ENCODE peak calls at places on chromosomes 1 and 21, in ten cellular contexts. Z, Y, K, N, L, S, H, J, R and U are unnamed samples.

GRCh38 chr1:201877877-201878339 is 10.8 kb upstream of the SHISA4 start:
- DNase-seq in J (no peak), K (no peak), R (peak; percentile 69), L (peak; percentile 63), Z (no peak), H (no peak), N (no peak), Y (no peak), S (no peak), U (peak; percentile 55)

GRCh38 chr1:202623075-202623474 is 87.2 kb downstream of the SYT2 start:
- DNase-seq in K (no peak), L (peak; percentile 64), R (peak; percentile 48), Z (peak; percentile 81), S (peak; percentile 78), N (no peak), J (peak; percentile 63), H (no peak), Y (no peak), U (no peak)

GRCh38 chr1:27785763-27786162 is 12.7 kb downstream of the STX12 start:
- DNase-seq in Y (peak; percentile 42), R (no peak), S (peak; percentile 79), Z (no peak), H (no peak), J (no peak), L (peak; percentile 29), K (no peak), N (no peak), U (peak; percentile 70)

GRCh38 chr1:107538502-107538901 is 397.7 kb downstream of the NTNG1 start:
- DNase-seq in N (no peak), H (no peak), K (no peak), R (no peak), Z (no peak), L (no peak), J (no peak), Y (no peak), S (no peak), U (no peak)

GRCh38 chr1:161506336-161507223 is 1.3 kb downstream of the FCGR2A start:
- DNase-seq in H (no peak), S (no peak), K (no peak), J (peak; percentile 28), Y (peak; percentile 66), L (peak; percentile 54), R (no peak), Z (peak; percentile 52), N (no peak), U (no peak)

GRCh38 chr1:37846634-37847339 is 12.6 kb downstream of the MTF1 start:
- DNase-seq in J (no peak), L (no peak), K (no peak), N (no peak), Z (no peak), S (no peak), R (no peak), H (no peak), Y (no peak), U (no peak)

GRCh38 chr1:218617986-218618385 is 272.9 kb downstream of the TGFB2 start:
- DNase-seq in Y (no peak), K (no peak), J (no peak), N (no peak), S (no peak), R (no peak), L (peak; percentile 10), H (no peak), Z (no peak), U (peak; percentile 80)

GRCh38 chr1:10677508-10678364 is 118.7 kb downstream of the CASZ1 start:
- DNase-seq in N (peak; percentile 77), L (no peak), R (no peak), J (no peak), Z (no peak), Y (no peak), H (no peak), K (no peak), S (no peak), U (no peak)

GRCh38 chr1:240014051-240014450 is 77.6 kb upstream of the FMN2 start:
- DNase-seq in H (no peak), S (no peak), J (no peak), Y (no peak), K (no peak), N (no peak), R (no peak), Z (no peak), L (no peak), U (no peak)

GRCh38 chr1:16122361-16122881 is 33.4 kb downstream of the EPHA2 start:
- DNase-seq in Z (peak; percentile 37), K (no peak), H (no peak), N (no peak), J (no peak), S (peak; percentile 95), Y (no peak), R (no peak), L (peak; percentile 44), U (peak; percentile 44)

GRCh38 chr21:41147096-41147978 is 20.6 kb upstream of the BACE2 start:
- DNase-seq in L (no peak), J (no peak), H (no peak), R (no peak), N (no peak), K (no peak), Y (no peak), S (no peak), Z (no peak), U (no peak)

GRCh38 chr21:10425856-10426255 is 95.5 kb upstream of the TPTE start:
- DNase-seq in K (no peak), R (no peak), Y (no peak), L (no peak), J (no peak), H (no peak), S (peak; percentile 75), Z (no peak), N (no peak), U (no peak)

DNA sequence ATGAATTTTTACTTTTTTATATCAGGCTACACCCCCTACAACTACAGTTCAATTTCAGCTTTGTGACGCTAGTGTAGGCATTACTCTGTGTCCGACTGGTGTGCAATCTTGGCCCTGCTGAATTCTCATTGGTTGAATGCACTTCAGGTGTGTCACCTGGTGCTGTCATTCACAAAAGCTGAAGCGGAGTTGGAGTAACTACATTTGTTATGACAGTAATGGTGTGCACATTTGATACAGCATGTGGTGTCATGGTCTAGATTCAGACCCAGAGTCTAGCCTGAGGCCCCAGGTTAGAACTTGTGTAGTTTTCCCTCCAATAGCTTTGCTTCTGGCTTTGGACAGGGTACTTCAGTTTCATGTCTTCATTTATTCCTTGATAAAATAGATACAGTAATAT is 88.7 kb downstream of the C1orf94 start:
- DNase-seq in N (no peak), Y (no peak), J (no peak), Z (no peak), S (peak; percentile 9), R (no peak), H (no peak), K (no peak), L (no peak), U (no peak)
- H3K27me3 ChIP-seq in N (peaks cover 16% of the 10 kb centered on the region), Y (no peaks in the 10 kb centered on the region), J (no peaks in the 10 kb centered on the region), Z (no peaks in the 10 kb centered on the region), S (no peaks in the 10 kb centered on the region), R (no peaks in the 10 kb centered on the region), H (peaks cover 42% of the 10 kb centered on the region), K (peaks cover 48% of the 10 kb centered on the region), L (no peaks in the 10 kb centered on the region), U (no peaks in the 10 kb centered on the region)

GRCh38 chr1:230208619-230209261 is 141.7 kb downstream of the GALNT2 start:
- DNase-seq in N (no peak), Y (no peak), L (no peak), R (no peak), K (no peak), S (no peak), Z (no peak), J (peak; percentile 59), H (no peak), U (no peak)

GRCh38 chr1:230212405-230212936 is 145.4 kb downstream of the GALNT2 start:
- DNase-seq in K (no peak), N (peak; percentile 46), Z (no peak), H (no peak), Y (no peak), S (no peak), R (no peak), J (no peak), L (no peak), U (no peak)

GRCh38 chr1:230211436-230212145 is 144.6 kb downstream of the GALNT2 start:
- DNase-seq in L (no peak), S (no peak), N (no peak), K (no peak), R (no peak), Y (no peak), Z (no peak), J (no peak), H (no peak), U (no peak)

GRCh38 chr1:230210979-230211336 is 143.9 kb downstream of the GALNT2 start:
- DNase-seq in Y (no peak), K (no peak), R (no peak), L (no peak), J (peak; percentile 49), S (peak; percentile 72), N (no peak), Z (peak; percentile 80), H (no peak), U (no peak)

GRCh38 chr1:230210326-230210978 is 143.4 kb downstream of the GALNT2 start:
- DNase-seq in R (no peak), K (no peak), H (no peak), L (peak; percentile 28), Z (no peak), Y (no peak), S (no peak), N (no peak), J (no peak), U (no peak)
- H3K4me3 ChIP-seq in R (no peak overlapping the region), K (no peak overlapping the region), H (no peak overlapping the region), L (no peak overlapping the region), Z (no peak overlapping the region), Y (no peak overlapping the region), S (no peak overlapping the region), N (no peak overlapping the region), J (peak overlapping the region; percentile 32), U (no peak overlapping the region)

GRCh38 chr1:183783896-183784637 is 20.9 kb upstream of the RGL1 start:
- DNase-seq in Z (peak; percentile 78), J (peak; percentile 32), H (no peak), K (no peak), L (peak; percentile 91), R (peak; percentile 85), S (peak; percentile 67), N (peak; percentile 14), Y (no peak), U (no peak)
- H3K27me3 ChIP-seq in Z (no peaks in the 10 kb centered on the region), J (no peaks in the 10 kb centered on the region), H (no peaks in the 10 kb centered on the region), K (no peaks in the 10 kb centered on the region), L (no peaks in the 10 kb centered on the region), R (no peaks in the 10 kb centered on the region), S (no peaks in the 10 kb centered on the region), N (no peaks in the 10 kb centered on the region), Y (no peaks in the 10 kb centered on the region), U (no peaks in the 10 kb centered on the region)

DNA sequence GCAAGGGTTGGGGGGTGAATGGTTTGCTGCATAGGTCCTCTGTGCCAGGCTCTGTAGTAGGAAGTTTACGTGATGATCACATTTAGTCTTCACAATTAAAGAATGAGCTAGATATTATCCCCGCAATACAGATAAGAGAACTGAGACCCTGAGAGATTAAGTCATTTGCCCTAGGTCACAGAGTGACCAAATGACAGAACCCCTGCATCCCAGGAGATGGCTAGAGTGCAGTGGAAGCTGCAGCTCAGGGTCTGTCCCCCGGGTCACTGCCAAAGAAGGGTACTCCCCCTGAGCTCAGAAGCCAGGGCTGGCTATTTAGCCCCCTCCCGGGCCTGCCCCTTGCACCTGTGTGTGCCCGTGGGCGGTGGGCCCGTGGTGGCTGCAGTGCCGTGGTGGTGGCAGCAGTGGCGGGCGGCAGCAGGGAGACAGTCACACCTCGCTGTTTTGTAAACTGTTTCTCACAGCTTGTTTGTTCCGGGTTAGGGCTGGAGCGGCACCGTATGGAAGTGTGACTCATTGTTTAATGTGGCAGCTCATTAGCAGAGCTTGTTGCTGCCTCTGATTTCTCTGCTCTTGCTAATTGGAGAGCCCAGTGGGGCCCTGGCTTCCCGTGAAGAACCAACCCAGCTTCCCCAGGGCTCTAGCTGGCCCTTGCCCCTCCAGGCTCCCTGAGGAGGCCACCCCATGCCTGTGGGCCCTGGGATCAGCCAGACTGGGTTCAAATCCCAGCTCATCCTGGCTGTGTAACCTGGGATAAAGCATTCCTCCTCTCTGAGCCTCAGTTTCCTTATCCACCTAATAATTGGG is 19.3 kb upstream of the FOXO6 start:
- DNase-seq in Y (no peak), H (peak; percentile 77), J (no peak), S (no peak), N (peak; percentile 56), K (peak; percentile 51), L (no peak), R (no peak), Z (no peak), U (peak; percentile 78)
- H3K4me3 ChIP-seq in Y (no peak overlapping the region), H (peak overlapping the region; percentile 24), J (no peak overlapping the region), S (no peak overlapping the region), N (no peak overlapping the region), K (no peak overlapping the region), L (no peak overlapping the region), R (no peak overlapping the region), Z (no peak overlapping the region), U (no peak overlapping the region)